ENCODE peak calls at places on chromosomes 16 and 17, in six cellular contexts. B is IMR-90, F is left ventricle myocardium inferior, P is psoas muscle, N is uterus, Y is suprapubic skin. I is an unnamed sample.

GRCh38 chr17:39867891-39868553 is at the start of gene ZPBP2:
- DNase-seq in B (no peak), F (no peak), P (no peak), N (no peak), Y (no peak), I (no peak)

GRCh38 chr17:65749479-65749878 is 188.0 kb upstream of the AXIN2 start:
- DNase-seq in B (peak; percentile 3), F (no peak), P (no peak), N (no peak), Y (no peak), I (no peak)

GRCh38 chr17:2214047-2214717 is 89.4 kb downstream of the SMG6 start:
- DNase-seq in B (peak; percentile 93), F (peak; percentile 61), P (peak; percentile 65), N (peak; percentile 57), Y (peak; percentile 84), I (no peak)

GRCh38 chr17:45155483-45155882 is 6.2 kb upstream of the HEXIM2 start:
- DNase-seq in B (no peak), F (no peak), P (no peak), N (no peak), Y (no peak), I (no peak)

GRCh38 chr17:16023881-16024280 is 24.3 kb downstream of the TTC19 start:
- DNase-seq in B (no peak), F (no peak), P (no peak), N (no peak), Y (no peak), I (no peak)

GRCh38 chr16:27526169-27526568 is 23.5 kb downstream of the GTF3C1 start:
- DNase-seq in B (no peak), F (peak; percentile 75), P (peak; percentile 43), N (no peak), Y (no peak), I (no peak)

GRCh38 chr16:65308506-65308905 is 186.6 kb upstream of the CDH11 start:
- DNase-seq in B (no peak), F (no peak), P (no peak), N (no peak), Y (no peak), I (no peak)

GRCh38 chr16:74748042-74748709 is 26.4 kb downstream of the FA2H start:
- DNase-seq in B (no peak), F (no peak), P (no peak), N (no peak), Y (no peak), I (no peak)

GRCh38 chr17:37555386-37555785 is 53.8 kb downstream of the SYNRG start:
- DNase-seq in B (no peak), F (no peak), P (no peak), N (no peak), Y (no peak), I (no peak)

GRCh38 chr16:14405611-14406537 is 224.2 kb downstream of the PARN start:
- DNase-seq in B (no peak), F (no peak), P (peak; percentile 57), N (no peak), Y (peak; percentile 78), I (peak; percentile 78)

GRCh38 chr17:77127735-77128361 is 12.9 kb upstream of the SEC14L1 start:
- DNase-seq in B (no peak), F (peak; percentile 81), P (peak; percentile 75), N (no peak), Y (peak; percentile 80), I (peak; percentile 73)

GRCh38 chr17:81954131-81955057 is 6.6 kb downstream of the NOTUM start:
- DNase-seq in B (no peak), F (no peak), P (no peak), N (no peak), Y (no peak), I (no peak)

GRCh38 chr17:78125976-78126894 is 2.3 kb downstream of the TMC6 start:
- DNase-seq in B (no peak), F (peak; percentile 62), P (no peak), N (no peak), Y (no peak), I (peak; percentile 62)

GRCh38 chr16:56657555-56658430 is at the start of gene MT1F:
- DNase-seq in B (peak; percentile 28), F (peak; percentile 73), P (peak; percentile 79), N (peak; percentile 36), Y (peak; percentile 90), I (peak; percentile 98)

GRCh38 chr17:31627960-31628359 is 231.1 kb downstream of the COPRS start:
- DNase-seq in B (peak; percentile 95), F (no peak), P (no peak), N (no peak), Y (no peak), I (no peak)

GRCh38 chr17:8080799-8081219 is 6.7 kb downstream of the ALOX12B start:
- DNase-seq in B (no peak), F (no peak), P (no peak), N (no peak), Y (no peak), I (no peak)

GRCh38 chr16:27633221-27633620 is 83.3 kb downstream of the KATNIP start:
- DNase-seq in B (no peak), F (no peak), P (no peak), N (no peak), Y (no peak), I (no peak)

DNA sequence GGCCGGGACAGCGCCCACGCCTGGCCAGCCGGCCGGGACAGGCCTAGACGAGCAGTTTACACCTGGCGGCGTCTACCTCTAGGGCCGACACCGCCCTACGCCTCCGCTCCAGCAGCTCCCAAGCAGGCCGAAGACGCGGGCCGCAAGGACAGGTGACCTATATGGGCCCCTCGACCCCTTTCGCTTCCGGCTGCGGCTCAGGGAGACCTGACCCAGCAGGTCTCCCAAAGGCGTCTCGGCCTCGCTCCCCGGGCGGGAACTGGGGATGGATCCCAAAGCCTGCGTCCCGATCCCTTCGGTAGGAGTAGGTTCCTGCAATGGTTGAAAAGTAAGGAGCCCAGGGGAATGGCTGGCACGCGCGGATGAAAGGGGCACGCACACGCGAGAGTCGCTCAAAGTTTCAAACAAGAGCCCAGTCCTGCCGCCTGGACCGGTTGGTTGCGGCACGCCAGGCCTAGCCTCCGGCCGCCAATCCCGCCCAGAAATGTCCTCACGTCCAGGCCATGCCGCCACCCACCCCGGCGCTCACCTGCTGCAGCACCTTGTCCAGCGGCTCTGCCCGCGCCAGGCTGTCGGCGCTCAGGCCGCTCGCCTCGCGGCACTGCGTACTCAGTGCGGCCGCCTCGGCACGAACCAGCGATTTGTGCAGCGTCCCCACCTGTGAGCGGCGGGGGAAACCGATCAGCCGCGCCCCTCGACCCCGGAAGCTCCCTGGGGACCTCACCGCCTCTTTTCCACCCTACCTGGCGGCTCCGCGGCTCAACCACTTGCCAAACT is 634 bp downstream of the ESRP2 start:
- DNase-seq in B (no peak), F (no peak), P (peak; percentile 30), N (peak; percentile 24), Y (no peak), I (peak; percentile 53)
- H3K4me3 ChIP-seq in B (no peak overlapping the region), F (peak overlapping the region; percentile 74), P (peak overlapping the region; percentile 71), N (peak overlapping the region; percentile 23), Y (peak overlapping the region; percentile 54), I (peak overlapping the region; percentile 94)

GRCh38 chr17:49469831-49470568 is 25.1 kb upstream of the NGFR start:
- DNase-seq in B (no peak), F (peak; percentile 24), P (peak; percentile 46), N (peak; percentile 61), Y (no peak), I (no peak)
- H3K4me3 ChIP-seq in B (no peak overlapping the region), F (peak overlapping the region; percentile 57), P (peak overlapping the region; percentile 34), N (peak overlapping the region; percentile 10), Y (no peak overlapping the region), I (no peak overlapping the region)

GRCh38 chr16:48897698-48898205 is 287.8 kb upstream of the N4BP1 start:
- DNase-seq in B (no peak), F (no peak), P (no peak), N (no peak), Y (no peak), I (no peak)

GRCh38 chr16:48899500-48899899 is 289.5 kb upstream of the N4BP1 start:
- DNase-seq in B (no peak), F (no peak), P (no peak), N (no peak), Y (no peak), I (no peak)

GRCh38 chr16:48892884-48893283 is 282.9 kb upstream of the N4BP1 start:
- DNase-seq in B (no peak), F (no peak), P (no peak), N (no peak), Y (no peak), I (no peak)

DNA sequence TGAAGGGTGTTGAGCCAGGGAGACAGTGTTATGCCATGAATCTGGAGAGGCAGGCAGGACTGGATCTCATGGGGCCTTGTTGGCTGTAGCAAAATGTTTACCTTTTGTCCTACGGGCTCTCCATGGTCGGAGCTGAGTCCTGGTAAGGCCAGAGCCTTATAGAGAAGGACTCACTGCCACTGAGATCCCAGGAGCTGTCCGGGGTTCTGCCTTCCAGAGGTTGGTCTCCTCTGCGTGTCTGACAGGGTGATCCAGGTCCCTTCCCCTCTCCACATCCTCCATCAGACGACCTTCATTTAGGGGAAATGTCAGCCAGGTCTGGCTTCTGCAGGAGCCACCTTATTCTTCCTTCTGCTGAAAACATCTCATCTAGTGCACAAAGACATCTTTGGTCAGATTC is 285.2 kb upstream of the N4BP1 start:
- DNase-seq in B (no peak), F (no peak), P (no peak), N (no peak), Y (no peak), I (no peak)
- H3K4me3 ChIP-seq in B (no peak overlapping the region), F (no peak overlapping the region), P (no peak overlapping the region), N (no peak overlapping the region), Y (no peak overlapping the region), I (no peak overlapping the region)

GRCh38 chr17:73261952-73262675 is 434 bp upstream of the CPSF4L start:
- DNase-seq in B (no peak), F (no peak), P (no peak), N (no peak), Y (no peak), I (peak; percentile 75)
- H3K4me3 ChIP-seq in B (no peak overlapping the region), F (no peak overlapping the region), P (no peak overlapping the region), N (no peak overlapping the region), Y (no peak overlapping the region), I (peak overlapping the region; percentile 48)

GRCh38 chr17:56832446-56832845 is 1.3 kb downstream of the C17orf67 start:
- DNase-seq in B (no peak), F (no peak), P (no peak), N (no peak), Y (no peak), I (no peak)
- H3K4me3 ChIP-seq in B (peak overlapping the region; percentile 30), F (peak overlapping the region; percentile 83), P (peak overlapping the region; percentile 78), N (peak overlapping the region; percentile 87), Y (peak overlapping the region; percentile 80), I (peak overlapping the region; percentile 64)

I was measured in right lobe of liver.